ENCODE peak calls at places on chromosomes 7 and 10, in five cellular contexts. M is A549, D is K562, L is HepG2, K is GM12878. Q is an unnamed sample.

GRCh38 chr10:103166527-103166926 is 26.5 kb downstream of the NT5C2 start:
- DNase-seq in M (no peak), D (no peak), L (no peak), K (no peak), Q (no peak)

GRCh38 chr7:154744861-154745258 is 258.1 kb downstream of the PAXIP1 start:
- DNase-seq in M (no peak), D (no peak), L (no peak), K (no peak), Q (no peak)

GRCh38 chr10:95408148-95408930 is 117.5 kb upstream of the PDLIM1 start:
- DNase-seq in M (no peak), D (no peak), L (no peak), K (no peak), Q (no peak)

GRCh38 chr7:123601530-123601929 is at the start of gene ASB15:
- DNase-seq in M (no peak), D (no peak), L (no peak), K (no peak), Q (no peak)

GRCh38 chr10:118840071-118840775 is 85.5 kb upstream of the CACUL1 start:
- DNase-seq in M (no peak), D (peak), L (no peak), K (no peak), Q (no peak)

GRCh38 chr7:137462847-137463246 is 119.3 kb upstream of the PTN start:
- DNase-seq in M (no peak), D (no peak), L (no peak), K (no peak), Q (no peak)

GRCh38 chr10:99443483-99443882 is 13.1 kb upstream of the GOT1 start:
- DNase-seq in M (no peak), D (no peak), L (no peak), K (no peak), Q (no peak)

GRCh38 chr10:69936091-69936490 is 116.6 kb upstream of the MACROH2A2 start:
- DNase-seq in M (peak), D (peak), L (no peak), K (no peak), Q (no peak)

GRCh38 chr10:114489521-114490310 is 85.4 kb upstream of the AFAP1L2 start:
- DNase-seq in M (peak), D (no peak), L (peak), K (no peak), Q (no peak)

GRCh38 chr10:104351919-104352318 is 1.7 kb upstream of the CFAP58 start:
- DNase-seq in M (no peak), D (no peak), L (no peak), K (no peak), Q (no peak)

GRCh38 chr7:140683657-140684056 is 10.9 kb downstream of the ADCK2 start:
- DNase-seq in M (no peak), D (no peak), L (no peak), K (no peak), Q (no peak)

GRCh38 chr7:26061340-26062239 is 90.4 kb upstream of the NFE2L3 start:
- DNase-seq in M (peak), D (peak), L (peak), K (peak), Q (peak)

GRCh38 chr10:117411440-117412428 is 36.5 kb upstream of the PDZD8 start:
- DNase-seq in M (no peak), D (peak), L (no peak), K (no peak), Q (no peak)

GRCh38 chr7:119963654-119964053 is 309.3 kb upstream of the KCND2 start:
- DNase-seq in M (no peak), D (peak), L (no peak), K (no peak), Q (no peak)

GRCh38 chr7:119969763-119970162 is 303.2 kb upstream of the KCND2 start:
- DNase-seq in M (no peak), D (no peak), L (no peak), K (no peak), Q (no peak)

GRCh38 chr7:119964640-119965542 is 308.1 kb upstream of the KCND2 start:
- DNase-seq in M (no peak), D (peak), L (no peak), K (no peak), Q (no peak)

GRCh38 chr7:119964065-119964464 is 308.9 kb upstream of the KCND2 start:
- DNase-seq in M (no peak), D (no peak), L (no peak), K (no peak), Q (no peak)

DNA sequence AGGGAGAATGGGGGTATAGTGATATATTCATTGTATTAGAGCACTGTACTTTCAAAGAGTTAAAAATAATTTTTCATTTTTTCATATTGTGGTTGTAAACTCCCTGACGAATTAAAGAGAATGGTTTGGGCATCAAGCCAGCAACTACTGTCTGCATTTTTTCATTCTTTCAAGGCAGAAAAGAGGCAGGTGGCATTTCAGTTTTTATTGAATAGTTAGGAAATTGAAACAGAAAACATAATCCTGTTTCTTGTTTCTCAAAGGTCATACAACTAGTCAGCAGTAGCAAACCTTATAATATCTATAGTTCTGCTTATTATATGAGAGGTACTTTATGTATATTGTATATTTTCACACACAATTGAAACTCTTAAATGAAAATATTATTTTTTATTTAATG is 303.9 kb upstream of the KCND2 start:
- DNase-seq in M (no peak), D (no peak), L (no peak), K (no peak), Q (no peak)
- TF ChIP-seq CEBPB in M (no peak), D (no peak), L (no peak), K (no peak), Q (no peak)

GRCh38 chr7:114660007-114660406 is 245.4 kb downstream of the FOXP2 start:
- DNase-seq in M (no peak), D (no peak), L (no peak), K (no peak), Q (no peak)
- TF ChIP-seq EP300 in M (no peak), D (no peak), L (no peak), K (no peak), Q (no peak)

GRCh38 chr10:122689146-122689807 is 10.4 kb downstream of the C10orf120 start:
- DNase-seq in M (no peak), D (no peak), L (no peak), K (no peak), Q (no peak)

GRCh38 chr10:122682522-122682921 is 17.1 kb downstream of the C10orf120 start:
- DNase-seq in M (no peak), D (no peak), L (no peak), K (no peak), Q (no peak)

GRCh38 chr10:122692744-122693143 is 6.9 kb downstream of the C10orf120 start:
- DNase-seq in M (no peak), D (no peak), L (no peak), K (no peak), Q (no peak)

GRCh38 chr10:122688293-122688989 is 11.2 kb downstream of the C10orf120 start:
- DNase-seq in M (peak), D (no peak), L (no peak), K (no peak), Q (no peak)
- TF ChIP-seq CEBPB in M (no peak), D (no peak), L (no peak), K (no peak), Q (no peak)

DNA sequence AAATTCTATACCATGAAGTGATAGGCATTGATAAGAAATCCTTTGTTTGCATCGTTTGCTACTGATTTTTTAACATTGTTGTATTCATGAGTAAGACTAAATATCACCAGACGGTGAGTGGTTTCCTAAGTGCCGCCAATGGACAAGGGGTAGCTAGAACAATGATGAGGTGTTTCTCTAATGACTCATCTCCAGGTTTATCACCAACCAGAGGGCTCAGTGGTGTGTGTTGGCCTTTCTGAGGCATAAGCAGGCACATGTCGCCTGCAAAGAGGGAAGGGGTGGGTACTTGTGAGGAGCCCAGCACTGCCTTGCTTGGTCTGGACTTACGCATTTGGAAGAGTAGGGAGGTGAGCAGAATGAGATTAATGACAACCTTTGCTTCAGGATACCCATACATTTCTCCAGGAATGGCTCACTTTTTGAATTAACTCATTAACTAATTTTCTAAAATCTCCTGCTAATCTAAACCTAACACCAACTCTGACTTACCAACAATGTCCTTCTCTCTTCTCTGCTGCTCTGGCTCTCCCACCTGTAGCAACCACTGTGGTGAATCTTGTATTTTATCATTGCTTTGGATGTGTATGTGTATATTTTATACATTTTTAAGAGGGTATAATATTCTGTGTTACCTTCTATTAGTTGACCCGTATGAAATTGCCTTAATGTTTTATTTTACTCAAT is 722.6 kb downstream of the GRID1 start:
- DNase-seq in M (peak), D (no peak), L (peak), K (no peak), Q (no peak)
- TF ChIP-seq EP300 in M (no peak), D (no peak), L (no peak), K (no peak), Q (no peak)

GRCh38 chr10:130240409-130240808 is 104.2 kb downstream of the GLRX3 start:
- DNase-seq in M (no peak), D (no peak), L (no peak), K (no peak), Q (no peak)
- TF ChIP-seq CEBPB in M (no peak), D (no peak), L (no peak), K (no peak), Q (no peak)